ENCODE peak calls at places on chromosome 4, in seven cellular contexts. F, H, O, E, B, W and U are unnamed samples.

GRCh38 chr4:118290951-118291350 is 61.9 kb downstream of the PRSS12 start:
- DNase-seq in E (no peak), B (no peak), F (no peak), W (no peak), H (no peak), O (no peak), U (no peak)

GRCh38 chr4:184787766-184788503 is 37.8 kb downstream of the ACSL1 start:
- DNase-seq in E (no peak), W (no peak), B (no peak), H (no peak), F (no peak), O (no peak), U (no peak)

GRCh38 chr4:66178901-66179300 is 508.6 kb upstream of the EPHA5 start:
- DNase-seq in O (no peak), H (no peak), F (no peak), W (peak; percentile 31), B (no peak), E (no peak), U (peak; percentile 61)

GRCh38 chr4:89000392-89000791 is 56.6 kb downstream of the FAM13A start:
- DNase-seq in F (no peak), O (no peak), W (no peak), B (no peak), H (no peak), E (no peak), U (no peak)

GRCh38 chr4:185567828-185568442 is 32.6 kb upstream of the PDLIM3 start:
- DNase-seq in F (no peak), W (no peak), E (peak; percentile 38), O (no peak), H (no peak), B (no peak), U (no peak)

GRCh38 chr4:687048-687974 is 1.6 kb downstream of the SLC49A3 start:
- DNase-seq in B (no peak), E (peak; percentile 98), O (no peak), W (no peak), H (peak; percentile 93), F (no peak), U (peak; percentile 52)

GRCh38 chr4:164212134-164212533 is 541.8 kb upstream of the SMIM31 start:
- DNase-seq in B (no peak), F (no peak), E (peak; percentile 7), O (no peak), H (no peak), W (no peak), U (no peak)

GRCh38 chr4:190020790-190021717 is 6.0 kb downstream of the FRG2 start:
- DNase-seq in E (peak; percentile 59), H (peak; percentile 74), O (peak; percentile 92), W (no peak), F (no peak), B (no peak), U (no peak)

GRCh38 chr4:20084488-20084887 is 167.2 kb upstream of the SLIT2 start:
- DNase-seq in O (no peak), H (no peak), W (no peak), F (no peak), E (no peak), B (no peak), U (no peak)

GRCh38 chr4:154807042-154807630 is 26.1 kb downstream of the RBM46 start:
- DNase-seq in W (no peak), O (no peak), E (peak; percentile 60), B (no peak), H (no peak), F (peak; percentile 31), U (peak; percentile 14)

GRCh38 chr4:42412251-42412650 is 15.0 kb downstream of the SHISA3 start:
- DNase-seq in B (no peak), E (peak; percentile 79), W (no peak), F (no peak), O (no peak), H (no peak), U (peak; percentile 2)

GRCh38 chr4:158808399-158808798 is 39.6 kb downstream of the FNIP2 start:
- DNase-seq in H (no peak), B (no peak), F (no peak), W (no peak), O (no peak), E (no peak), U (no peak)

GRCh38 chr4:176298664-176299063 is 21.1 kb upstream of the SPCS3 start:
- DNase-seq in W (no peak), E (no peak), H (no peak), B (no peak), F (no peak), O (no peak), U (no peak)

GRCh38 chr4:97978791-97979488 is 164.3 kb downstream of the STPG2 start:
- DNase-seq in W (no peak), H (no peak), B (no peak), O (no peak), F (peak; percentile 0), E (no peak), U (no peak)

GRCh38 chr4:79653871-79654270 is 245.8 kb upstream of the GK2 start:
- DNase-seq in W (no peak), O (no peak), F (no peak), H (peak; percentile 35), B (no peak), E (no peak), U (no peak)

GRCh38 chr4:145034727-145035211 is 63.2 kb downstream of the ANAPC10 start:
- DNase-seq in F (no peak), H (no peak), W (no peak), B (no peak), E (peak; percentile 87), O (no peak), U (peak; percentile 47)

GRCh38 chr4:183011213-183011907 is 87.7 kb upstream of the WWC2 start:
- DNase-seq in H (no peak), W (no peak), B (no peak), E (peak; percentile 6), F (no peak), O (peak; percentile 13), U (no peak)